ENCODE peak calls at places on chromosome 4, in seven cellular contexts. One of them, this sample, is unnamed.

GRCh38 chr4:76105652-76106051 is 31.1 kb downstream of the ART3 start:
- DNase-seq in breast epithelium: no peak
- DNase-seq in fibroblast of the aortic adventitia: no peak
- DNase-seq in heart left ventricle: no peak
- DNase-seq in fibroblast of lung: no peak
- DNase-seq in thoracic aorta: no peak
- DNase-seq in lower lobe of right lung: no peak
- DNase-seq in this sample: no peak

GRCh38 chr4:143399113-143399949 is 62.7 kb downstream of the GAB1 start:
- DNase-seq in breast epithelium: no peak
- DNase-seq in fibroblast of the aortic adventitia: peak; percentile 37
- DNase-seq in heart left ventricle: no peak
- DNase-seq in fibroblast of lung: peak; percentile 43
- DNase-seq in thoracic aorta: no peak
- DNase-seq in lower lobe of right lung: no peak
- DNase-seq in this sample: no peak

GRCh38 chr4:116343809-116344208 is 741.6 kb downstream of the TRAM1L1 start:
- DNase-seq in breast epithelium: no peak
- DNase-seq in fibroblast of the aortic adventitia: no peak
- DNase-seq in heart left ventricle: no peak
- DNase-seq in fibroblast of lung: no peak
- DNase-seq in thoracic aorta: no peak
- DNase-seq in lower lobe of right lung: no peak
- DNase-seq in this sample: no peak

GRCh38 chr4:118732591-118733330 is 47.6 kb downstream of the METTL14 start:
- DNase-seq in breast epithelium: no peak
- DNase-seq in fibroblast of the aortic adventitia: peak; percentile 76
- DNase-seq in heart left ventricle: no peak
- DNase-seq in fibroblast of lung: peak; percentile 65
- DNase-seq in thoracic aorta: no peak
- DNase-seq in lower lobe of right lung: no peak
- DNase-seq in this sample: no peak

GRCh38 chr4:2689825-2690700 is 66.1 kb downstream of the TNIP2 start:
- DNase-seq in breast epithelium: no peak
- DNase-seq in fibroblast of the aortic adventitia: no peak
- DNase-seq in heart left ventricle: no peak
- DNase-seq in fibroblast of lung: no peak
- DNase-seq in thoracic aorta: no peak
- DNase-seq in lower lobe of right lung: no peak
- DNase-seq in this sample: no peak

GRCh38 chr4:139416073-139416673 is 37.7 kb upstream of the RAB33B start:
- DNase-seq in breast epithelium: no peak
- DNase-seq in fibroblast of the aortic adventitia: peak; percentile 81
- DNase-seq in heart left ventricle: no peak
- DNase-seq in fibroblast of lung: peak; percentile 71
- DNase-seq in thoracic aorta: no peak
- DNase-seq in lower lobe of right lung: no peak
- DNase-seq in this sample: no peak

GRCh38 chr4:8745036-8745827 is 126.4 kb downstream of the HMX1 start:
- DNase-seq in breast epithelium: peak; percentile 27
- DNase-seq in fibroblast of the aortic adventitia: no peak
- DNase-seq in heart left ventricle: no peak
- DNase-seq in fibroblast of lung: no peak
- DNase-seq in thoracic aorta: no peak
- DNase-seq in lower lobe of right lung: peak; percentile 23
- DNase-seq in this sample: no peak

GRCh38 chr4:123821861-123822260 is 425.3 kb downstream of the SPRY1 start:
- DNase-seq in breast epithelium: no peak
- DNase-seq in fibroblast of the aortic adventitia: peak; percentile 17
- DNase-seq in heart left ventricle: no peak
- DNase-seq in fibroblast of lung: peak; percentile 38
- DNase-seq in thoracic aorta: no peak
- DNase-seq in lower lobe of right lung: no peak
- DNase-seq in this sample: no peak

GRCh38 chr4:94588900-94589693 is 137.4 kb downstream of the PDLIM5 start:
- DNase-seq in breast epithelium: no peak
- DNase-seq in fibroblast of the aortic adventitia: peak; percentile 48
- DNase-seq in heart left ventricle: no peak
- DNase-seq in fibroblast of lung: no peak
- DNase-seq in thoracic aorta: no peak
- DNase-seq in lower lobe of right lung: no peak
- DNase-seq in this sample: no peak

GRCh38 chr4:53676402-53676871 is 85.2 kb upstream of the LNX1 start:
- DNase-seq in breast epithelium: no peak
- DNase-seq in fibroblast of the aortic adventitia: peak; percentile 89
- DNase-seq in heart left ventricle: no peak
- DNase-seq in fibroblast of lung: peak; percentile 70
- DNase-seq in thoracic aorta: no peak
- DNase-seq in lower lobe of right lung: no peak
- DNase-seq in this sample: no peak

GRCh38 chr4:8847331-8847730 is 24.3 kb downstream of the HMX1 start:
- DNase-seq in breast epithelium: no peak
- DNase-seq in fibroblast of the aortic adventitia: no peak
- DNase-seq in heart left ventricle: peak; percentile 6
- DNase-seq in fibroblast of lung: no peak
- DNase-seq in thoracic aorta: no peak
- DNase-seq in lower lobe of right lung: peak; percentile 26
- DNase-seq in this sample: no peak

GRCh38 chr4:174999407-174999806 is 81.2 kb downstream of the ADAM29 start:
- DNase-seq in breast epithelium: no peak
- DNase-seq in fibroblast of the aortic adventitia: no peak
- DNase-seq in heart left ventricle: no peak
- DNase-seq in fibroblast of lung: no peak
- DNase-seq in thoracic aorta: no peak
- DNase-seq in lower lobe of right lung: no peak
- DNase-seq in this sample: no peak

GRCh38 chr4:182927505-182927904 is 10.3 kb upstream of the DCTD start:
- DNase-seq in breast epithelium: no peak
- DNase-seq in fibroblast of the aortic adventitia: no peak
- DNase-seq in heart left ventricle: no peak
- DNase-seq in fibroblast of lung: no peak
- DNase-seq in thoracic aorta: no peak
- DNase-seq in lower lobe of right lung: no peak
- DNase-seq in this sample: no peak

GRCh38 chr4:162939086-162939485 is 227.6 kb downstream of the NAF1 start:
- DNase-seq in breast epithelium: no peak
- DNase-seq in fibroblast of the aortic adventitia: no peak
- DNase-seq in heart left ventricle: no peak
- DNase-seq in fibroblast of lung: no peak
- DNase-seq in thoracic aorta: no peak
- DNase-seq in lower lobe of right lung: no peak
- DNase-seq in this sample: no peak

GRCh38 chr4:118898684-118899138 is 10.1 kb downstream of the SYNPO2 start:
- DNase-seq in breast epithelium: no peak
- DNase-seq in fibroblast of the aortic adventitia: peak; percentile 11
- DNase-seq in heart left ventricle: peak; percentile 77
- DNase-seq in fibroblast of lung: no peak
- DNase-seq in thoracic aorta: no peak
- DNase-seq in lower lobe of right lung: no peak
- DNase-seq in this sample: no peak

GRCh38 chr4:73012673-73013072 is 56.8 kb downstream of the COX18 start:
- DNase-seq in breast epithelium: no peak
- DNase-seq in fibroblast of the aortic adventitia: no peak
- DNase-seq in heart left ventricle: no peak
- DNase-seq in fibroblast of lung: no peak
- DNase-seq in thoracic aorta: no peak
- DNase-seq in lower lobe of right lung: no peak
- DNase-seq in this sample: no peak

GRCh38 chr4:57153207-57153606 is 43.0 kb upstream of the IGFBP7 start:
- DNase-seq in breast epithelium: no peak
- DNase-seq in fibroblast of the aortic adventitia: no peak
- DNase-seq in heart left ventricle: no peak
- DNase-seq in fibroblast of lung: no peak
- DNase-seq in thoracic aorta: no peak
- DNase-seq in lower lobe of right lung: no peak
- DNase-seq in this sample: no peak

GRCh38 chr4:47215759-47216158 is 184.4 kb downstream of the GABRB1 start:
- DNase-seq in breast epithelium: no peak
- DNase-seq in fibroblast of the aortic adventitia: no peak
- DNase-seq in heart left ventricle: no peak
- DNase-seq in fibroblast of lung: no peak
- DNase-seq in thoracic aorta: no peak
- DNase-seq in lower lobe of right lung: no peak
- DNase-seq in this sample: no peak

GRCh38 chr4:19298998-19299397 is 952.7 kb upstream of the SLIT2 start:
- DNase-seq in breast epithelium: no peak
- DNase-seq in fibroblast of the aortic adventitia: no peak
- DNase-seq in heart left ventricle: no peak
- DNase-seq in fibroblast of lung: no peak
- DNase-seq in thoracic aorta: no peak
- DNase-seq in lower lobe of right lung: no peak
- DNase-seq in this sample: no peak

GRCh38 chr4:2096073-2096609 is 37.0 kb downstream of the NAT8L start:
- DNase-seq in breast epithelium: no peak
- DNase-seq in fibroblast of the aortic adventitia: no peak
- DNase-seq in heart left ventricle: no peak
- DNase-seq in fibroblast of lung: no peak
- DNase-seq in thoracic aorta: no peak
- DNase-seq in lower lobe of right lung: no peak
- DNase-seq in this sample: no peak

GRCh38 chr4:25104561-25104960 is 55.7 kb downstream of the SEPSECS start:
- DNase-seq in breast epithelium: no peak
- DNase-seq in fibroblast of the aortic adventitia: no peak
- DNase-seq in heart left ventricle: no peak
- DNase-seq in fibroblast of lung: no peak
- DNase-seq in thoracic aorta: no peak
- DNase-seq in lower lobe of right lung: no peak
- DNase-seq in this sample: no peak

GRCh38 chr4:44313702-44314101 is 134.9 kb downstream of the KCTD8 start:
- DNase-seq in breast epithelium: no peak
- DNase-seq in fibroblast of the aortic adventitia: peak; percentile 7
- DNase-seq in heart left ventricle: no peak
- DNase-seq in fibroblast of lung: no peak
- DNase-seq in thoracic aorta: no peak
- DNase-seq in lower lobe of right lung: no peak
- DNase-seq in this sample: no peak

GRCh38 chr4:126698224-126698623 is 934.5 kb upstream of the INTU start:
- DNase-seq in breast epithelium: no peak
- DNase-seq in fibroblast of the aortic adventitia: no peak
- DNase-seq in heart left ventricle: no peak
- DNase-seq in fibroblast of lung: no peak
- DNase-seq in thoracic aorta: no peak
- DNase-seq in lower lobe of right lung: no peak
- DNase-seq in this sample: no peak

GRCh38 chr4:111788046-111788642 is 357.1 kb upstream of the FAM241A start:
- DNase-seq in breast epithelium: no peak
- DNase-seq in fibroblast of the aortic adventitia: no peak
- DNase-seq in heart left ventricle: no peak
- DNase-seq in fibroblast of lung: no peak
- DNase-seq in thoracic aorta: no peak
- DNase-seq in lower lobe of right lung: no peak
- DNase-seq in this sample: peak; percentile 14

GRCh38 chr4:88893961-88894360 is 163.0 kb downstream of the FAM13A start:
- DNase-seq in breast epithelium: no peak
- DNase-seq in fibroblast of the aortic adventitia: peak; percentile 13
- DNase-seq in heart left ventricle: no peak
- DNase-seq in fibroblast of lung: peak; percentile 60
- DNase-seq in thoracic aorta: no peak
- DNase-seq in lower lobe of right lung: no peak
- DNase-seq in this sample: no peak

GRCh38 chr4:55757356-55758024 is 62.1 kb upstream of the EXOC1L start:
- DNase-seq in breast epithelium: no peak
- DNase-seq in fibroblast of the aortic adventitia: no peak
- DNase-seq in heart left ventricle: no peak
- DNase-seq in fibroblast of lung: no peak
- DNase-seq in thoracic aorta: no peak
- DNase-seq in lower lobe of right lung: no peak
- DNase-seq in this sample: no peak

GRCh38 chr4:1241466-1241935 is 7.4 kb downstream of the CTBP1 start:
- DNase-seq in breast epithelium: no peak
- DNase-seq in fibroblast of the aortic adventitia: no peak
- DNase-seq in heart left ventricle: no peak
- DNase-seq in fibroblast of lung: no peak
- DNase-seq in thoracic aorta: no peak
- DNase-seq in lower lobe of right lung: no peak
- DNase-seq in this sample: peak; percentile 2

GRCh38 chr4:93317046-93317445 is 511.5 kb upstream of the ATOH1 start:
- DNase-seq in breast epithelium: no peak
- DNase-seq in fibroblast of the aortic adventitia: no peak
- DNase-seq in heart left ventricle: no peak
- DNase-seq in fibroblast of lung: no peak
- DNase-seq in thoracic aorta: no peak
- DNase-seq in lower lobe of right lung: no peak
- DNase-seq in this sample: no peak

GRCh38 chr4:39228377-39228776 is 46.0 kb downstream of the WDR19 start:
- DNase-seq in breast epithelium: no peak
- DNase-seq in fibroblast of the aortic adventitia: no peak
- DNase-seq in heart left ventricle: no peak
- DNase-seq in fibroblast of lung: no peak
- DNase-seq in thoracic aorta: no peak
- DNase-seq in lower lobe of right lung: no peak
- DNase-seq in this sample: no peak

GRCh38 chr4:14264437-14264836 is 636.9 kb upstream of the BOD1L1 start:
- DNase-seq in breast epithelium: no peak
- DNase-seq in fibroblast of the aortic adventitia: peak; percentile 27
- DNase-seq in heart left ventricle: no peak
- DNase-seq in fibroblast of lung: peak; percentile 7
- DNase-seq in thoracic aorta: no peak
- DNase-seq in lower lobe of right lung: no peak
- DNase-seq in this sample: no peak
- TF ChIP-seq CTCF in breast epithelium: no peak
- TF ChIP-seq CTCF in fibroblast of the aortic adventitia: peak; percentile 3
- TF ChIP-seq CTCF in heart left ventricle: no peak
- TF ChIP-seq CTCF in fibroblast of lung: no peak
- TF ChIP-seq CTCF in thoracic aorta: no peak
- TF ChIP-seq CTCF in lower lobe of right lung: no peak
- TF ChIP-seq CTCF in this sample: no peak

GRCh38 chr4:140569307-140569638 is 512 bp upstream of the UCP1 start:
- DNase-seq in breast epithelium: no peak
- DNase-seq in fibroblast of the aortic adventitia: no peak
- DNase-seq in heart left ventricle: no peak
- DNase-seq in fibroblast of lung: no peak
- DNase-seq in thoracic aorta: no peak
- DNase-seq in lower lobe of right lung: no peak
- DNase-seq in this sample: no peak
- H3K4me3 ChIP-seq in breast epithelium: peak overlapping the region; percentile 59
- H3K4me3 ChIP-seq in fibroblast of the aortic adventitia: no peak overlapping the region
- H3K4me3 ChIP-seq in heart left ventricle: peak overlapping the region; percentile 71
- H3K4me3 ChIP-seq in fibroblast of lung: no peak overlapping the region
- H3K4me3 ChIP-seq in thoracic aorta: peak overlapping the region; percentile 73
- H3K4me3 ChIP-seq in lower lobe of right lung: peak overlapping the region; percentile 63
- H3K4me3 ChIP-seq in this sample: no peak overlapping the region

DNA sequence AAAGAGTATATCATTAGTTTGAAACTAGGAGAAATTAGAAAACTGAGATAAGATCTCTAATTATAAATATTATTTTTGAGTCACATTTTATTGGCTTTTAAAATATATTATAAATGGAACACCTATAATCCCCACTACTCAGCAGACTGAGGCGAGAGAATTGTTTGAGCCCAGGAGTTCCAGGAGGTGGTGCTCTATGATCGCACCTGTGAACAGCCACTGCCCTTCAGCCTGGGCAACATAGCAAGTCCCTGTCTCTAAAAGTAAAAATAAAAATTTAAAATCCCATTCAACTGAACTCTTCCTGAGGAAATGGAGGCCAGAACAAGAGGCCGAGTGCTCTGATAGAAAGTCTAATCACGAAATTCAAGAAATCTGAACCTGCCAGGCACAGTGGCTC is 6.3 kb upstream of the C4orf36 start:
- DNase-seq in breast epithelium: no peak
- DNase-seq in fibroblast of the aortic adventitia: no peak
- DNase-seq in heart left ventricle: no peak
- DNase-seq in fibroblast of lung: no peak
- DNase-seq in thoracic aorta: no peak
- DNase-seq in lower lobe of right lung: no peak
- DNase-seq in this sample: no peak
- TF ChIP-seq CTCF in breast epithelium: no peak
- TF ChIP-seq CTCF in fibroblast of the aortic adventitia: no peak
- TF ChIP-seq CTCF in heart left ventricle: no peak
- TF ChIP-seq CTCF in fibroblast of lung: no peak
- TF ChIP-seq CTCF in thoracic aorta: no peak
- TF ChIP-seq CTCF in lower lobe of right lung: no peak
- TF ChIP-seq CTCF in this sample: no peak

GRCh38 chr4:78057600-78058560 is 757 bp downstream of the FRAS1 start:
- DNase-seq in breast epithelium: peak; percentile 61
- DNase-seq in fibroblast of the aortic adventitia: peak; percentile 34
- DNase-seq in heart left ventricle: peak; percentile 55
- DNase-seq in fibroblast of lung: peak; percentile 19
- DNase-seq in thoracic aorta: no peak
- DNase-seq in lower lobe of right lung: peak; percentile 65
- DNase-seq in this sample: peak; percentile 73
- H3K4me3 ChIP-seq in breast epithelium: peak overlapping the region; percentile 62
- H3K4me3 ChIP-seq in fibroblast of the aortic adventitia: peak overlapping the region; percentile 67
- H3K4me3 ChIP-seq in heart left ventricle: peak overlapping the region; percentile 74
- H3K4me3 ChIP-seq in fibroblast of lung: peak overlapping the region; percentile 61
- H3K4me3 ChIP-seq in thoracic aorta: peak overlapping the region; percentile 78
- H3K4me3 ChIP-seq in lower lobe of right lung: peak overlapping the region; percentile 61
- H3K4me3 ChIP-seq in this sample: peak overlapping the region; percentile 58

This sample was measured in thyroid gland.